ENCODE peak calls at places on chromosomes 2 and 18, in seven cellular contexts. Z, N, I, V, F, P and C are unnamed samples.

GRCh38 chr18:136433-136832 is 21.9 kb upstream of the USP14 start:
- DNase-seq in Z (no peak), N (no peak), I (no peak), V (no peak), F (no peak), P (no peak), C (no peak)

GRCh38 chr2:106638043-106638442 is 150.9 kb downstream of the CD8B2 start:
- DNase-seq in Z (no peak), N (no peak), I (peak; percentile 53), V (no peak), F (no peak), P (no peak), C (no peak)

GRCh38 chr2:160927335-160927734 is 232.9 kb upstream of the TANK start:
- DNase-seq in Z (no peak), N (no peak), I (no peak), V (no peak), F (no peak), P (no peak), C (no peak)

GRCh38 chr2:66781804-66782203 is 346.9 kb downstream of the MEIS1 start:
- DNase-seq in Z (no peak), N (no peak), I (no peak), V (no peak), F (no peak), P (no peak), C (no peak)

GRCh38 chr2:740446-741293 is 63.5 kb upstream of the TMEM18 start:
- DNase-seq in Z (peak; percentile 43), N (peak; percentile 91), I (peak; percentile 93), V (peak; percentile 75), F (peak; percentile 100), P (peak; percentile 68), C (peak; percentile 60)

GRCh38 chr18:8367217-8367988 is 241.8 kb upstream of the RAB12 start:
- DNase-seq in Z (peak; percentile 11), N (peak; percentile 7), I (peak; percentile 49), V (peak; percentile 66), F (peak; percentile 59), P (peak; percentile 70), C (peak; percentile 29)

GRCh38 chr2:240573516-240574385 is 5.5 kb downstream of the RNPEPL1 start:
- DNase-seq in Z (no peak), N (no peak), I (no peak), V (no peak), F (no peak), P (peak; percentile 52), C (no peak)

GRCh38 chr2:54599914-54600313 is 123.5 kb upstream of the EML6 start:
- DNase-seq in Z (peak; percentile 74), N (no peak), I (peak; percentile 63), V (peak; percentile 75), F (no peak), P (peak; percentile 71), C (peak; percentile 56)

GRCh38 chr2:16043192-16043591 is 102.8 kb downstream of the MYCN start:
- DNase-seq in Z (no peak), N (no peak), I (no peak), V (no peak), F (no peak), P (no peak), C (no peak)

GRCh38 chr2:86297382-86298147 is 39.9 kb downstream of the REEP1 start:
- DNase-seq in Z (no peak), N (no peak), I (no peak), V (no peak), F (no peak), P (no peak), C (no peak)

GRCh38 chr18:78687736-78688135 is 291.9 kb upstream of the SALL3 start:
- DNase-seq in Z (no peak), N (no peak), I (no peak), V (no peak), F (no peak), P (no peak), C (no peak)

GRCh38 chr18:36814994-36815393 is 13.8 kb downstream of the TPGS2 start:
- DNase-seq in Z (peak; percentile 5), N (no peak), I (no peak), V (no peak), F (no peak), P (no peak), C (no peak)

GRCh38 chr2:50691518-50691917 is 340.4 kb downstream of the NRXN1 start:
- DNase-seq in Z (no peak), N (no peak), I (no peak), V (no peak), F (no peak), P (no peak), C (no peak)

GRCh38 chr18:79947881-79948610 is 3.4 kb downstream of the SLC66A2 start:
- DNase-seq in Z (no peak), N (no peak), I (no peak), V (peak; percentile 14), F (no peak), P (peak; percentile 73), C (no peak)

GRCh38 chr2:21256006-21256405 is 132.2 kb downstream of the TDRD15 start:
- DNase-seq in Z (peak; percentile 75), N (no peak), I (no peak), V (no peak), F (no peak), P (no peak), C (no peak)

GRCh38 chr2:235049719-235050118 is 97.9 kb downstream of the SH3BP4 start:
- DNase-seq in Z (no peak), N (no peak), I (no peak), V (peak; percentile 24), F (no peak), P (peak; percentile 22), C (no peak)

GRCh38 chr2:142180820-142181533 is 50.2 kb upstream of the LRP1B start:
- DNase-seq in Z (no peak), N (peak; percentile 48), I (peak; percentile 24), V (no peak), F (peak; percentile 46), P (peak; percentile 20), C (no peak)

GRCh38 chr2:225165052-225165451 is 122.8 kb upstream of the DOCK10 start:
- DNase-seq in Z (no peak), N (no peak), I (peak; percentile 54), V (no peak), F (no peak), P (no peak), C (no peak)

GRCh38 chr2:183984871-183985270 is 613.5 kb upstream of the ZNF804A start:
- DNase-seq in Z (no peak), N (no peak), I (no peak), V (no peak), F (no peak), P (no peak), C (no peak)

GRCh38 chr18:59820663-59821062 is 79.1 kb upstream of the PMAIP1 start:
- DNase-seq in Z (no peak), N (no peak), I (no peak), V (no peak), F (no peak), P (no peak), C (no peak)

GRCh38 chr2:29115797-29116781 is 874 bp downstream of the CLIP4 start:
- DNase-seq in Z (peak; percentile 30), N (no peak), I (peak; percentile 62), V (peak; percentile 58), F (no peak), P (peak; percentile 79), C (peak; percentile 72)

GRCh38 chr18:45197526-45197970 is 417.7 kb upstream of the SLC14A2 start:
- DNase-seq in Z (no peak), N (no peak), I (peak; percentile 72), V (no peak), F (no peak), P (no peak), C (no peak)

GRCh38 chr2:204401114-204401513 is 144.2 kb upstream of the PARD3B start:
- DNase-seq in Z (no peak), N (no peak), I (no peak), V (no peak), F (no peak), P (no peak), C (no peak)

GRCh38 chr2:182115258-182115657 is 129.6 kb downstream of the PPP1R1C start:
- DNase-seq in Z (no peak), N (no peak), I (peak; percentile 51), V (no peak), F (no peak), P (no peak), C (no peak)

GRCh38 chr2:101782427-101782792 is 84.9 kb downstream of the MAP4K4 start:
- DNase-seq in Z (no peak), N (no peak), I (no peak), V (no peak), F (no peak), P (no peak), C (no peak)

GRCh38 chr2:203623104-203623503 is 83.3 kb upstream of the CD28 start:
- DNase-seq in Z (no peak), N (no peak), I (peak; percentile 38), V (no peak), F (no peak), P (no peak), C (no peak)

DNA sequence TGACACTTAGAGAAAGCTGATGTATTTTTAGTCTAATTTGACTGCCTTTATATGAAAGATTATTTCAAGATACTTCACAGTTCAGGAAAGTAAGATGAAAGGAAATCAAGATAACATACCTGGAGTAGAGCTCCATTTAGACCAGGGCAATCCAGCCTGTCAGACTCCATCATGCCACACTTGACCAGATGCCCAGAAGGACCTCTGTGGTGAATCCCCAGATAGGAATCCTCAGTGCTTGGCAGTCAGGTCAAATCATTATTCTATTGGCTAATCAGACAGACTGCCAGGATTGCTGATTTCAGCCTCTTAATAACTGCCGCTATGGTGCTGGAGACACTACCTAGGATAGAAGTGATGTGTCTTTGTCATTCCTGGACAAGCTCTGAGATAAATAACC is 404.2 kb downstream of the STK39 start:
- DNase-seq in Z (no peak), N (no peak), I (no peak), V (no peak), F (no peak), P (no peak), C (no peak)
- H3K9me3 ChIP-seq in Z (no peaks in the 10 kb centered on the region), N (no peaks in the 10 kb centered on the region), I (no peaks in the 10 kb centered on the region), V (no peaks in the 10 kb centered on the region), F (no peaks in the 10 kb centered on the region), P (no peaks in the 10 kb centered on the region), C (no peaks in the 10 kb centered on the region)

DNA sequence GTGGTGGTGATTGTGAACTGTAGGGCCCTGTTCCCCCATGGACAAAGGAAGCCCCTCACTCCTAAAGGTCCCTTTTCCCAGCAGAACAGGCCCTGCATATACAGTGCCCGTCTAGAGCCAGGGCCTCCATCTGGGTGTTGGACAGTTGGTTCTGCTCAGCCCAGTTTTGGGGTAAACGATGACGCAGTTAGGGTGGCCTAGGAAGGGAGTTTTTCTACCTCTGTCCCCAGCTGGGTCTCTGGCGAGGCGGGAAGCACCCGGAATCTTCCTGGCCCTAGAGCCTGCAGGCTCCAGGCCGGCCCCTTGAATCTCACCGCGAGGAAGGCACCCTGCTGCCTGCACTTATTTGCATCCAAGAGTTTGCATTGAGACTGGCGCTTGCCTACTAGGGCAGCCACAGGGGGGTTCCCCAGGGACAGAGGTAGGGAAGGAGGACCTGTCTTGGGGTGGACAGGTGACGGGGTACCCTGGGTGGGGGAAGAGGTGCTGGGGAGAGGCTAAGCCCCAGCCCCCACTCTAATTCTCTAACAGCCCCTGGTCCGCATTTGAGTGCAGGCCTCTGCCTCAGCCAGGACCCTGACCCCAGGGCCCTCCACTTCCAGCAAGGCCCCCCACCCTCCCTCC is 514 bp upstream of the MTA3 start:
- DNase-seq in Z (peak; percentile 9), N (no peak), I (no peak), V (peak; percentile 55), F (peak; percentile 68), P (peak; percentile 57), C (peak; percentile 23)
- H3K4me3 ChIP-seq in Z (peak overlapping the region; percentile 92), N (no peak overlapping the region), I (no peak overlapping the region), V (peak overlapping the region; percentile 95), F (peak overlapping the region; percentile 21), P (peak overlapping the region; percentile 93), C (peak overlapping the region; percentile 77)

GRCh38 chr2:186653511-186653910 is 40.3 kb upstream of the FAM171B start:
- DNase-seq in Z (no peak), N (no peak), I (no peak), V (no peak), F (no peak), P (no peak), C (no peak)
- H3K36me3 ChIP-seq in Z (peaks cover 97% of the 10 kb centered on the region), N (no peaks in the 10 kb centered on the region), I (peaks cover 10% of the 10 kb centered on the region), V (peaks cover 85% of the 10 kb centered on the region), F (peaks cover 82% of the 10 kb centered on the region), P (no peaks in the 10 kb centered on the region), C (no peaks in the 10 kb centered on the region)

GRCh38 chr2:222566229-222566628 is 89.7 kb downstream of the FARSB start:
- DNase-seq in Z (no peak), N (no peak), I (no peak), V (no peak), F (no peak), P (no peak), C (no peak)
- H3K9me3 ChIP-seq in Z (no peaks in the 10 kb centered on the region), N (no peaks in the 10 kb centered on the region), I (no peaks in the 10 kb centered on the region), V (no peaks in the 10 kb centered on the region), F (no peaks in the 10 kb centered on the region), P (no peaks in the 10 kb centered on the region), C (no peaks in the 10 kb centered on the region)